ENCODE peak calls at places on chromosomes 2 and 18, in nine cellular contexts. One of them, this sample, is unnamed.

GRCh38 chr18:62682396-62682795 is 32.9 kb upstream of the PHLPP1 start:
- DNase-seq in PC-3: no peak
- DNase-seq in heart left ventricle: no peak
- DNase-seq in naive thymus-derived CD4-positive, alpha-beta T cell: no peak
- DNase-seq in GM06990: no peak
- DNase-seq in WERI-Rb-1: no peak
- DNase-seq in HCT116: no peak
- DNase-seq in aorta: no peak
- DNase-seq in stomach: no peak
- DNase-seq in this sample: no peak

GRCh38 chr18:35939166-35939565 is 33.3 kb upstream of the RMP24 start:
- DNase-seq in PC-3: peak; percentile 3
- DNase-seq in heart left ventricle: no peak
- DNase-seq in naive thymus-derived CD4-positive, alpha-beta T cell: no peak
- DNase-seq in GM06990: no peak
- DNase-seq in WERI-Rb-1: no peak
- DNase-seq in HCT116: no peak
- DNase-seq in aorta: no peak
- DNase-seq in stomach: no peak
- DNase-seq in this sample: no peak

GRCh38 chr2:108449410-108450200 is 599 bp downstream of the GCC2 start:
- DNase-seq in PC-3: peak; percentile 27
- DNase-seq in heart left ventricle: no peak
- DNase-seq in naive thymus-derived CD4-positive, alpha-beta T cell: peak; percentile 61
- DNase-seq in GM06990: no peak
- DNase-seq in WERI-Rb-1: no peak
- DNase-seq in HCT116: peak; percentile 26
- DNase-seq in aorta: no peak
- DNase-seq in stomach: peak; percentile 36
- DNase-seq in this sample: no peak

GRCh38 chr2:20398956-20399567 is 47.8 kb upstream of the RHOB start:
- DNase-seq in PC-3: peak; percentile 55
- DNase-seq in heart left ventricle: no peak
- DNase-seq in naive thymus-derived CD4-positive, alpha-beta T cell: no peak
- DNase-seq in GM06990: no peak
- DNase-seq in WERI-Rb-1: no peak
- DNase-seq in HCT116: no peak
- DNase-seq in aorta: peak; percentile 19
- DNase-seq in stomach: no peak
- DNase-seq in this sample: no peak

GRCh38 chr18:37261988-37262387 is 303.6 kb downstream of the CELF4 start:
- DNase-seq in PC-3: no peak
- DNase-seq in heart left ventricle: peak; percentile 20
- DNase-seq in naive thymus-derived CD4-positive, alpha-beta T cell: no peak
- DNase-seq in GM06990: no peak
- DNase-seq in WERI-Rb-1: no peak
- DNase-seq in HCT116: no peak
- DNase-seq in aorta: no peak
- DNase-seq in stomach: no peak
- DNase-seq in this sample: peak; percentile 7

GRCh38 chr18:47898055-47898454 is 32.4 kb downstream of the SMAD2 start:
- DNase-seq in PC-3: no peak
- DNase-seq in heart left ventricle: no peak
- DNase-seq in naive thymus-derived CD4-positive, alpha-beta T cell: no peak
- DNase-seq in GM06990: no peak
- DNase-seq in WERI-Rb-1: no peak
- DNase-seq in HCT116: no peak
- DNase-seq in aorta: no peak
- DNase-seq in stomach: no peak
- DNase-seq in this sample: no peak

GRCh38 chr2:164178835-164179470 is 442.3 kb downstream of the GRB14 start:
- DNase-seq in PC-3: no peak
- DNase-seq in heart left ventricle: no peak
- DNase-seq in naive thymus-derived CD4-positive, alpha-beta T cell: no peak
- DNase-seq in GM06990: no peak
- DNase-seq in WERI-Rb-1: no peak
- DNase-seq in HCT116: no peak
- DNase-seq in aorta: no peak
- DNase-seq in stomach: no peak
- DNase-seq in this sample: no peak

GRCh38 chr18:8765692-8766463 is 60.5 kb downstream of the MTCL1 start:
- DNase-seq in PC-3: no peak
- DNase-seq in heart left ventricle: no peak
- DNase-seq in naive thymus-derived CD4-positive, alpha-beta T cell: no peak
- DNase-seq in GM06990: no peak
- DNase-seq in WERI-Rb-1: no peak
- DNase-seq in HCT116: peak; percentile 2
- DNase-seq in aorta: no peak
- DNase-seq in stomach: no peak
- DNase-seq in this sample: no peak

GRCh38 chr2:223930002-223930976 is 14.8 kb downstream of the WDFY1 start:
- DNase-seq in PC-3: no peak
- DNase-seq in heart left ventricle: peak; percentile 76
- DNase-seq in naive thymus-derived CD4-positive, alpha-beta T cell: no peak
- DNase-seq in GM06990: no peak
- DNase-seq in WERI-Rb-1: no peak
- DNase-seq in HCT116: no peak
- DNase-seq in aorta: peak; percentile 73
- DNase-seq in stomach: peak; percentile 37
- DNase-seq in this sample: peak; percentile 62

GRCh38 chr2:232776435-232776834 is at the start of gene KCNJ13:
- DNase-seq in PC-3: peak; percentile 3
- DNase-seq in heart left ventricle: no peak
- DNase-seq in naive thymus-derived CD4-positive, alpha-beta T cell: no peak
- DNase-seq in GM06990: no peak
- DNase-seq in WERI-Rb-1: no peak
- DNase-seq in HCT116: no peak
- DNase-seq in aorta: no peak
- DNase-seq in stomach: no peak
- DNase-seq in this sample: no peak

GRCh38 chr2:241903121-241904010 is 33.8 kb downstream of the RTP5 start:
- DNase-seq in PC-3: no peak
- DNase-seq in heart left ventricle: no peak
- DNase-seq in naive thymus-derived CD4-positive, alpha-beta T cell: no peak
- DNase-seq in GM06990: no peak
- DNase-seq in WERI-Rb-1: peak; percentile 94
- DNase-seq in HCT116: no peak
- DNase-seq in aorta: no peak
- DNase-seq in stomach: peak; percentile 15
- DNase-seq in this sample: peak; percentile 35

GRCh38 chr2:128535928-128536327 is 217.3 kb upstream of the HS6ST1 start:
- DNase-seq in PC-3: peak; percentile 59
- DNase-seq in heart left ventricle: no peak
- DNase-seq in naive thymus-derived CD4-positive, alpha-beta T cell: no peak
- DNase-seq in GM06990: no peak
- DNase-seq in WERI-Rb-1: no peak
- DNase-seq in HCT116: peak; percentile 54
- DNase-seq in aorta: no peak
- DNase-seq in stomach: no peak
- DNase-seq in this sample: no peak

GRCh38 chr2:79223539-79223938 is 64.0 kb upstream of the REG3A start:
- DNase-seq in PC-3: no peak
- DNase-seq in heart left ventricle: no peak
- DNase-seq in naive thymus-derived CD4-positive, alpha-beta T cell: no peak
- DNase-seq in GM06990: no peak
- DNase-seq in WERI-Rb-1: no peak
- DNase-seq in HCT116: no peak
- DNase-seq in aorta: no peak
- DNase-seq in stomach: no peak
- DNase-seq in this sample: no peak

GRCh38 chr2:188561473-188561979 is 269.9 kb downstream of the GULP1 start:
- DNase-seq in PC-3: no peak
- DNase-seq in heart left ventricle: no peak
- DNase-seq in naive thymus-derived CD4-positive, alpha-beta T cell: no peak
- DNase-seq in GM06990: no peak
- DNase-seq in WERI-Rb-1: no peak
- DNase-seq in HCT116: no peak
- DNase-seq in aorta: no peak
- DNase-seq in stomach: no peak
- DNase-seq in this sample: no peak

GRCh38 chr2:199932312-199932855 is 21.3 kb downstream of the C2orf69 start:
- DNase-seq in PC-3: no peak
- DNase-seq in heart left ventricle: no peak
- DNase-seq in naive thymus-derived CD4-positive, alpha-beta T cell: no peak
- DNase-seq in GM06990: no peak
- DNase-seq in WERI-Rb-1: no peak
- DNase-seq in HCT116: no peak
- DNase-seq in aorta: no peak
- DNase-seq in stomach: no peak
- DNase-seq in this sample: no peak

GRCh38 chr2:36477744-36478143 is 120.2 kb downstream of the FEZ2 start:
- DNase-seq in PC-3: no peak
- DNase-seq in heart left ventricle: no peak
- DNase-seq in naive thymus-derived CD4-positive, alpha-beta T cell: no peak
- DNase-seq in GM06990: no peak
- DNase-seq in WERI-Rb-1: no peak
- DNase-seq in HCT116: no peak
- DNase-seq in aorta: no peak
- DNase-seq in stomach: no peak
- DNase-seq in this sample: no peak

GRCh38 chr2:36478999-36479398 is 119.0 kb downstream of the FEZ2 start:
- DNase-seq in PC-3: no peak
- DNase-seq in heart left ventricle: no peak
- DNase-seq in naive thymus-derived CD4-positive, alpha-beta T cell: no peak
- DNase-seq in GM06990: no peak
- DNase-seq in WERI-Rb-1: no peak
- DNase-seq in HCT116: no peak
- DNase-seq in aorta: no peak
- DNase-seq in stomach: no peak
- DNase-seq in this sample: no peak

GRCh38 chr2:36476411-36476810 is 120.8 kb downstream of the CRIM1 start:
- DNase-seq in PC-3: peak; percentile 69
- DNase-seq in heart left ventricle: no peak
- DNase-seq in naive thymus-derived CD4-positive, alpha-beta T cell: no peak
- DNase-seq in GM06990: no peak
- DNase-seq in WERI-Rb-1: no peak
- DNase-seq in HCT116: no peak
- DNase-seq in aorta: no peak
- DNase-seq in stomach: no peak
- DNase-seq in this sample: no peak

GRCh38 chr2:36478332-36478738 is 119.6 kb downstream of the FEZ2 start:
- DNase-seq in PC-3: peak; percentile 96
- DNase-seq in heart left ventricle: no peak
- DNase-seq in naive thymus-derived CD4-positive, alpha-beta T cell: no peak
- DNase-seq in GM06990: no peak
- DNase-seq in WERI-Rb-1: no peak
- DNase-seq in HCT116: peak; percentile 21
- DNase-seq in aorta: peak; percentile 72
- DNase-seq in stomach: no peak
- DNase-seq in this sample: no peak

GRCh38 chr2:36477315-36477714 is 120.7 kb downstream of the FEZ2 start:
- DNase-seq in PC-3: no peak
- DNase-seq in heart left ventricle: no peak
- DNase-seq in naive thymus-derived CD4-positive, alpha-beta T cell: no peak
- DNase-seq in GM06990: no peak
- DNase-seq in WERI-Rb-1: no peak
- DNase-seq in HCT116: no peak
- DNase-seq in aorta: no peak
- DNase-seq in stomach: no peak
- DNase-seq in this sample: no peak
- H3K36me3 ChIP-seq in PC-3: peaks cover 85% of the 10 kb centered on the region
- H3K36me3 ChIP-seq in heart left ventricle: no peaks in the 10 kb centered on the region
- H3K36me3 ChIP-seq in naive thymus-derived CD4-positive, alpha-beta T cell: no peaks in the 10 kb centered on the region
- H3K36me3 ChIP-seq in GM06990: no peaks in the 10 kb centered on the region
- H3K36me3 ChIP-seq in WERI-Rb-1: no peaks in the 10 kb centered on the region
- H3K36me3 ChIP-seq in HCT116: no peaks in the 10 kb centered on the region
- H3K36me3 ChIP-seq in aorta: peaks cover 8% of the 10 kb centered on the region
- H3K36me3 ChIP-seq in stomach: peaks cover 45% of the 10 kb centered on the region
- H3K36me3 ChIP-seq in this sample: peaks cover 50% of the 10 kb centered on the region

DNA sequence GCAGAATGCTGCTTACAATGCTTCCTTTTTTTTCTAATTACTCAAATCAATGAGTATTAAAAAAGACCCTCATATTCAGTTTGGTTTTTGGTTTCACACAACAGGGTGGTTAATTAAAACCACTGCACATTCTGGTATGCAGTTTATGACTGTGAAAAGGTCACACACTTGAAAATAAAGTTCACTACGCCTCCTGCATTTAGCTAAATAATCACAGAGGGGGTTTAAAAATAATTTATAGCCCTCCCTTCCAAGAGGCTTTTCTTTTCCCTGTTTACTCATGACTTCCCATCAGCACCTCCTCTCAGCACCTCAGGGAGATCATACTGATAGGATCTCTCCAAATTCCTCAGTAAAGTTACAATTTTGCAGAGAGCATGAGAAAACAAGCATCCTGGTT is 129.4 kb upstream of the TMEM200C start:
- DNase-seq in PC-3: no peak
- DNase-seq in heart left ventricle: no peak
- DNase-seq in naive thymus-derived CD4-positive, alpha-beta T cell: no peak
- DNase-seq in GM06990: no peak
- DNase-seq in WERI-Rb-1: no peak
- DNase-seq in HCT116: no peak
- DNase-seq in aorta: no peak
- DNase-seq in stomach: no peak
- DNase-seq in this sample: no peak
- H3K36me3 ChIP-seq in PC-3: no peaks in the 10 kb centered on the region
- H3K36me3 ChIP-seq in heart left ventricle: no peaks in the 10 kb centered on the region
- H3K36me3 ChIP-seq in naive thymus-derived CD4-positive, alpha-beta T cell: no peaks in the 10 kb centered on the region
- H3K36me3 ChIP-seq in GM06990: no peaks in the 10 kb centered on the region
- H3K36me3 ChIP-seq in WERI-Rb-1: no peaks in the 10 kb centered on the region
- H3K36me3 ChIP-seq in HCT116: no peaks in the 10 kb centered on the region
- H3K36me3 ChIP-seq in aorta: no peaks in the 10 kb centered on the region
- H3K36me3 ChIP-seq in stomach: no peaks in the 10 kb centered on the region
- H3K36me3 ChIP-seq in this sample: no peaks in the 10 kb centered on the region

DNA sequence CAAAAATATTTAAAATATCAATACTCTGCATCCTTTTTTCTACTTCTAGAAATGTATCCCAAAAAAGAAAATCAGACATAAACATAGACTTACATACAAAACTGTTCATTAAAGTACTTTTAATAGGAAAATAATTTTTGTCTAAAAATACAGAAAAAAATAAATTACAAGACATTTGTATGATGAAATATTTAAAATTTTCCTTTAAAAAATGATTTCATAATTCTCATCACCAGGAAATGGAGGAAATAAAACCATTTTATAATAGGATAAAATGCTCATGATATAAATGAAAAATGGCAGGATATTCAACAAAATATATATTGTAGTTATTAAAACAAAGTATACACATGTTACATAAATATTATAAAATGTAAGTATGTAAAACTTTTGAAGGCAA is 24.4 kb downstream of the ARL5A start:
- DNase-seq in PC-3: no peak
- DNase-seq in heart left ventricle: no peak
- DNase-seq in naive thymus-derived CD4-positive, alpha-beta T cell: no peak
- DNase-seq in GM06990: no peak
- DNase-seq in WERI-Rb-1: no peak
- DNase-seq in HCT116: no peak
- DNase-seq in aorta: no peak
- DNase-seq in stomach: no peak
- DNase-seq in this sample: no peak
- H3K36me3 ChIP-seq in PC-3: peaks cover 17% of the 10 kb centered on the region
- H3K36me3 ChIP-seq in heart left ventricle: no peaks in the 10 kb centered on the region
- H3K36me3 ChIP-seq in naive thymus-derived CD4-positive, alpha-beta T cell: peaks cover 11% of the 10 kb centered on the region
- H3K36me3 ChIP-seq in GM06990: peaks cover 6% of the 10 kb centered on the region
- H3K36me3 ChIP-seq in WERI-Rb-1: peaks cover 38% of the 10 kb centered on the region
- H3K36me3 ChIP-seq in HCT116: peaks cover 11% of the 10 kb centered on the region
- H3K36me3 ChIP-seq in aorta: no peaks in the 10 kb centered on the region
- H3K36me3 ChIP-seq in stomach: peaks cover 66% of the 10 kb centered on the region
- H3K36me3 ChIP-seq in this sample: peaks cover 72% of the 10 kb centered on the region

DNA sequence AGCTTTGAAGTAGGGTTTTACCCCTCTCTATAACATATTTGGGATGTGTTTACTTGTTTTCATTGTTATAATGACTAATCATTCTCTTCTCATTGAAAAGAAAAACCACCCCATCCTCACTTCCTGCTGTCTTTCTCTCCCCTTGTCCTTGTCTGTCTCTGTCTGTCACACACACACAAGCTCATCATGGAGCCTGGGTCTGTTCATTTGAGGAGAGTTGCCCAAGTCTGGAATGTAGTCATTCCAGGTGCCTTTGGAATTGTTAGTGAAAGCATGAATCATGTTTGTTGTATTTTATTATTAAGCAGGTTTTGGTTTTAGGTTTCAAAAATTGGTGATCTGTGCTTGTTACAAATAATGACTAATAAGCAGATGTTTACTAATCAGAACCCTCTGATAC is 133.5 kb upstream of the IL1R2 start:
- DNase-seq in PC-3: peak; percentile 91
- DNase-seq in heart left ventricle: no peak
- DNase-seq in naive thymus-derived CD4-positive, alpha-beta T cell: no peak
- DNase-seq in GM06990: no peak
- DNase-seq in WERI-Rb-1: no peak
- DNase-seq in HCT116: no peak
- DNase-seq in aorta: no peak
- DNase-seq in stomach: no peak
- DNase-seq in this sample: no peak
- H3K36me3 ChIP-seq in PC-3: peaks cover 68% of the 10 kb centered on the region
- H3K36me3 ChIP-seq in heart left ventricle: no peaks in the 10 kb centered on the region
- H3K36me3 ChIP-seq in naive thymus-derived CD4-positive, alpha-beta T cell: peaks cover 80% of the 10 kb centered on the region
- H3K36me3 ChIP-seq in GM06990: no peaks in the 10 kb centered on the region
- H3K36me3 ChIP-seq in WERI-Rb-1: peaks cover 71% of the 10 kb centered on the region
- H3K36me3 ChIP-seq in HCT116: peaks cover 6% of the 10 kb centered on the region
- H3K36me3 ChIP-seq in aorta: peaks cover 7% of the 10 kb centered on the region
- H3K36me3 ChIP-seq in stomach: peaks cover 94% of the 10 kb centered on the region
- H3K36me3 ChIP-seq in this sample: peaks cover 84% of the 10 kb centered on the region

This sample was measured in lower lobe of right lung.